ENCODE peak calls at places on chromosomes 1 and 21, in six cellular contexts. J, Y, U, D, I and M are unnamed samples.

GRCh38 chr1:63873751-63874150 is 99.9 kb downstream of the ROR1 start:
- DNase-seq in J (no peak), Y (peak), U (no peak), D (no peak), I (no peak), M (no peak)

GRCh38 chr1:155329980-155330598 is 9.4 kb downstream of the RUSC1 start:
- DNase-seq in J (no peak), Y (no peak), U (no peak), D (no peak), I (no peak), M (no peak)

GRCh38 chr1:54284781-54285563 is 85.0 kb downstream of the MRPL37 start:
- DNase-seq in J (peak), Y (no peak), U (no peak), D (no peak), I (no peak), M (no peak)

GRCh38 chr1:41455479-41456271 is 28.8 kb downstream of the EDN2 start:
- DNase-seq in J (no peak), Y (peak), U (peak), D (no peak), I (no peak), M (no peak)

GRCh38 chr1:213568929-213569815 is 418.6 kb upstream of the PROX1 start:
- DNase-seq in J (no peak), Y (no peak), U (no peak), D (no peak), I (no peak), M (no peak)

GRCh38 chr1:214439352-214440119 is 111.9 kb downstream of the PTPN14 start:
- DNase-seq in J (no peak), Y (no peak), U (peak), D (peak), I (peak), M (peak)

GRCh38 chr1:119647228-119647733 is 785 bp downstream of the ZNF697 start:
- DNase-seq in J (no peak), Y (no peak), U (peak), D (no peak), I (no peak), M (no peak)

GRCh38 chr1:203996126-203996525 is 76.8 kb upstream of the SOX13 start:
- DNase-seq in J (no peak), Y (no peak), U (no peak), D (no peak), I (no peak), M (no peak)

GRCh38 chr1:19317126-19317910 is 5.2 kb downstream of the SLC66A1 start:
- DNase-seq in J (no peak), Y (no peak), U (no peak), D (no peak), I (no peak), M (no peak)

GRCh38 chr1:113951719-113952118 is 22.6 kb downstream of the HIPK1 start:
- DNase-seq in J (no peak), Y (no peak), U (no peak), D (no peak), I (no peak), M (no peak)

GRCh38 chr1:157969693-157970485 is 23.6 kb upstream of the KIRREL1 start:
- DNase-seq in J (no peak), Y (peak), U (peak), D (no peak), I (no peak), M (no peak)

GRCh38 chr1:20150326-20150705 is 11.2 kb downstream of the PLA2G2F start:
- DNase-seq in J (no peak), Y (no peak), U (no peak), D (no peak), I (no peak), M (no peak)

GRCh38 chr1:226181996-226182714 is 4.4 kb downstream of the ACBD3 start:
- DNase-seq in J (no peak), Y (peak), U (peak), D (peak), I (no peak), M (no peak)

GRCh38 chr21:46064870-46065214 is 33.1 kb upstream of the COL6A2 start:
- DNase-seq in J (no peak), Y (no peak), U (no peak), D (no peak), I (no peak), M (no peak)

GRCh38 chr1:44707112-44707881 is 23.7 kb downstream of the RNU5D-1 start:
- DNase-seq in J (no peak), Y (peak), U (no peak), D (no peak), I (no peak), M (no peak)

GRCh38 chr1:93938461-93939145 is 29.4 kb upstream of the GCLM start:
- DNase-seq in J (no peak), Y (no peak), U (no peak), D (no peak), I (no peak), M (no peak)